ENCODE peak calls at places on chromosomes 12 and 14, in seven cellular contexts. N is esophagus muscularis mucosa, J is HCT116, E is BJ, F is sigmoid colon, D is fibroblast of the aortic adventitia, S is suprapubic skin. W is an unnamed sample.

GRCh38 chr14:106218189-106218588 is 691.8 kb downstream of the TMEM121 start:
- DNase-seq in D (no peak), J (no peak), N (peak), E (no peak), F (no peak), S (no peak), W (no peak)

GRCh38 chr14:43595373-43595772 is 911.7 kb downstream of the FSCB start:
- DNase-seq in E (no peak), N (no peak), F (no peak), D (no peak), S (no peak), J (no peak), W (no peak)

GRCh38 chr12:14935031-14935430 is 3.3 kb downstream of the ERP27 start:
- DNase-seq in D (no peak), S (no peak), J (no peak), N (no peak), E (no peak), F (no peak), W (no peak)

GRCh38 chr12:44246481-44247105 is 410.7 kb downstream of the TMEM117 start:
- DNase-seq in D (no peak), N (no peak), S (no peak), J (no peak), F (no peak), E (no peak), W (no peak)

GRCh38 chr12:121446760-121447159 is 46.8 kb downstream of the RNF34 start:
- DNase-seq in N (no peak), J (no peak), D (no peak), S (no peak), F (no peak), E (no peak), W (no peak)

GRCh38 chr12:88566430-88566829 is 13.8 kb downstream of the KITLG start:
- DNase-seq in E (no peak), J (no peak), D (peak), F (no peak), S (no peak), N (no peak), W (no peak)

GRCh38 chr14:33842299-33842698 is 108.6 kb downstream of the EGLN3 start:
- DNase-seq in J (no peak), E (no peak), N (peak), S (no peak), D (no peak), F (no peak), W (no peak)

GRCh38 chr12:63752283-63752682 is 27.4 kb upstream of the RXYLT1 start:
- DNase-seq in D (no peak), E (no peak), J (no peak), S (no peak), F (no peak), N (no peak), W (no peak)

GRCh38 chr12:117521327-117521726 is 159.9 kb upstream of the NOS1 start:
- DNase-seq in E (no peak), D (no peak), S (no peak), N (no peak), J (no peak), F (no peak), W (no peak)

GRCh38 chr12:51591020-51591901 is at the start of gene SCN8A:
- DNase-seq in D (peak), N (no peak), S (no peak), J (peak), F (no peak), E (no peak), W (peak)

GRCh38 chr12:53968214-53969127 is 4.5 kb upstream of the HOXC11 start:
- DNase-seq in F (no peak), J (no peak), E (no peak), S (no peak), D (no peak), N (no peak), W (no peak)

GRCh38 chr14:50285861-50286260 is 26.2 kb downstream of the L2HGDH start:
- DNase-seq in S (no peak), F (no peak), N (no peak), E (no peak), J (no peak), D (no peak), W (no peak)

GRCh38 chr14:65972891-65973290 is 513.3 kb upstream of the CCDC196 start:
- DNase-seq in D (peak), E (no peak), J (no peak), F (no peak), N (no peak), S (no peak), W (peak)

GRCh38 chr12:41967668-41968649 is 176.7 kb downstream of the GXYLT1 start:
- DNase-seq in D (no peak), E (no peak), N (no peak), S (no peak), F (no peak), J (no peak), W (no peak)

GRCh38 chr14:32709072-32709471 is 229.6 kb upstream of the NPAS3 start:
- DNase-seq in E (peak), S (no peak), F (peak), N (no peak), J (no peak), D (peak), W (peak)

GRCh38 chr14:51167587-51168219 is 72.3 kb upstream of the TMX1 start:
- DNase-seq in D (peak), E (no peak), N (no peak), S (no peak), F (no peak), J (no peak), W (peak)

GRCh38 chr12:9792961-9793617 is 32.4 kb upstream of the CD69 start:
- DNase-seq in N (no peak), E (peak), J (no peak), F (no peak), S (no peak), D (peak), W (peak)

GRCh38 chr12:26830783-26831601 is 2.0 kb downstream of the ITPR2 start:
- DNase-seq in D (no peak), S (no peak), E (no peak), F (no peak), N (no peak), J (no peak), W (no peak)

GRCh38 chr14:103072595-103073366 is 11.2 kb upstream of the LBHD2 start:
- DNase-seq in F (peak), J (no peak), N (peak), S (peak), E (no peak), D (no peak), W (no peak)

GRCh38 chr14:96598332-96598928 is 96.2 kb downstream of the PAPOLA start:
- DNase-seq in F (no peak), E (no peak), D (no peak), N (no peak), J (no peak), S (no peak), W (no peak)

GRCh38 chr14:45198551-45198950 is 54.5 kb downstream of the MIS18BP1 start:
- DNase-seq in F (no peak), J (no peak), E (no peak), N (no peak), S (no peak), D (peak), W (no peak)

GRCh38 chr14:51750542-51750941 is 98.8 kb downstream of the FRMD6 start:
- DNase-seq in S (no peak), J (peak), E (no peak), F (no peak), D (no peak), N (no peak), W (no peak)

GRCh38 chr12:58071994-58072393 is 130.6 kb downstream of the ATP23 start:
- DNase-seq in J (no peak), S (no peak), F (no peak), D (no peak), N (no peak), E (no peak), W (no peak)

GRCh38 chr12:537772-538171 is 78.0 kb downstream of the B4GALNT3 start:
- DNase-seq in N (no peak), F (no peak), D (no peak), J (peak), S (no peak), E (no peak), W (no peak)

GRCh38 chr12:51838036-51838435 is 10.5 kb downstream of the FIGNL2 start:
- DNase-seq in D (no peak), N (no peak), S (no peak), F (no peak), J (no peak), E (no peak), W (no peak)

GRCh38 chr14:94001501-94002396 is 4.6 kb downstream of the CCDC197 start:
- DNase-seq in J (peak), D (peak), F (peak), E (no peak), N (no peak), S (no peak), W (peak)

GRCh38 chr12:94875525-94875924 is 128.0 kb downstream of the NDUFA12 start:
- DNase-seq in F (no peak), S (no peak), D (peak), E (no peak), N (peak), J (peak), W (no peak)

GRCh38 chr12:11654338-11654737 is 4.9 kb downstream of the ETV6 start:
- DNase-seq in E (no peak), D (no peak), S (no peak), N (no peak), F (no peak), J (no peak), W (no peak)

GRCh38 chr12:57341275-57341990 is 89.4 kb downstream of the R3HDM2 start:
- DNase-seq in S (no peak), F (no peak), E (no peak), D (peak), N (no peak), J (no peak), W (peak)

GRCh38 chr12:113191236-113191635 is 5.7 kb downstream of the RITA1 start:
- DNase-seq in S (no peak), F (no peak), N (no peak), E (no peak), D (no peak), J (no peak), W (no peak)

GRCh38 chr12:7916936-7917335 is 19.1 kb downstream of the SLC2A3 start:
- DNase-seq in D (no peak), F (no peak), S (no peak), E (no peak), N (no peak), J (no peak), W (no peak)

GRCh38 chr14:69519701-69520100 is 35.2 kb downstream of the PLEKHD1 start:
- DNase-seq in E (no peak), S (peak), F (no peak), J (no peak), D (no peak), N (no peak), W (no peak)

GRCh38 chr14:96911499-96912130 is 114.4 kb downstream of the VRK1 start:
- DNase-seq in J (no peak), D (no peak), E (no peak), N (no peak), F (no peak), S (no peak), W (no peak)

GRCh38 chr14:41899416-41899815 is 292.7 kb downstream of the LRFN5 start:
- DNase-seq in J (no peak), S (no peak), F (no peak), N (no peak), E (no peak), D (peak), W (peak)

GRCh38 chr14:85415015-85415712 is 114.8 kb upstream of the FLRT2 start:
- DNase-seq in D (peak), F (peak), E (peak), S (peak), J (no peak), N (no peak), W (peak)

GRCh38 chr14:38605193-38606114 is 349.6 kb upstream of the CLEC14A start:
- DNase-seq in E (no peak), F (no peak), S (no peak), N (no peak), J (no peak), D (no peak), W (no peak)

GRCh38 chr12:27779416-27779815 is 617 bp upstream of the KLHL42 start:
- DNase-seq in D (peak), E (no peak), F (peak), J (no peak), N (no peak), S (no peak), W (no peak)

GRCh38 chr14:80136358-80136757 is 74.9 kb downstream of the DIO2 start:
- DNase-seq in N (no peak), D (no peak), F (no peak), J (no peak), E (no peak), S (no peak), W (no peak)

GRCh38 chr14:104140463-104141331 is 2.3 kb downstream of the KIF26A start:
- DNase-seq in D (no peak), S (no peak), J (no peak), E (no peak), F (peak), N (no peak), W (no peak)

GRCh38 chr12:39574378-39574777 is 45.2 kb downstream of the ABCD2 start:
- DNase-seq in E (no peak), F (no peak), D (no peak), J (no peak), N (no peak), S (no peak), W (no peak)
- H3K4me3 ChIP-seq in E (no peak), F (no peak), D (no peak), J (no peak), N (no peak), S (no peak), W (no peak)

GRCh38 chr12:47207829-47208248 is 128.1 kb upstream of the AMIGO2 start:
- DNase-seq in E (no peak), N (no peak), J (no peak), D (no peak), S (no peak), F (no peak), W (no peak)

GRCh38 chr12:47205532-47206449 is 126.0 kb upstream of the AMIGO2 start:
- DNase-seq in E (no peak), N (no peak), D (no peak), S (no peak), J (no peak), F (no peak), W (no peak)

GRCh38 chr12:47209014-47209413 is 129.3 kb upstream of the AMIGO2 start:
- DNase-seq in D (no peak), J (no peak), N (no peak), E (no peak), F (no peak), S (no peak), W (no peak)

GRCh38 chr12:47206450-47206830 is 126.7 kb upstream of the AMIGO2 start:
- DNase-seq in F (no peak), N (no peak), J (no peak), D (no peak), E (no peak), S (no peak), W (no peak)

DNA sequence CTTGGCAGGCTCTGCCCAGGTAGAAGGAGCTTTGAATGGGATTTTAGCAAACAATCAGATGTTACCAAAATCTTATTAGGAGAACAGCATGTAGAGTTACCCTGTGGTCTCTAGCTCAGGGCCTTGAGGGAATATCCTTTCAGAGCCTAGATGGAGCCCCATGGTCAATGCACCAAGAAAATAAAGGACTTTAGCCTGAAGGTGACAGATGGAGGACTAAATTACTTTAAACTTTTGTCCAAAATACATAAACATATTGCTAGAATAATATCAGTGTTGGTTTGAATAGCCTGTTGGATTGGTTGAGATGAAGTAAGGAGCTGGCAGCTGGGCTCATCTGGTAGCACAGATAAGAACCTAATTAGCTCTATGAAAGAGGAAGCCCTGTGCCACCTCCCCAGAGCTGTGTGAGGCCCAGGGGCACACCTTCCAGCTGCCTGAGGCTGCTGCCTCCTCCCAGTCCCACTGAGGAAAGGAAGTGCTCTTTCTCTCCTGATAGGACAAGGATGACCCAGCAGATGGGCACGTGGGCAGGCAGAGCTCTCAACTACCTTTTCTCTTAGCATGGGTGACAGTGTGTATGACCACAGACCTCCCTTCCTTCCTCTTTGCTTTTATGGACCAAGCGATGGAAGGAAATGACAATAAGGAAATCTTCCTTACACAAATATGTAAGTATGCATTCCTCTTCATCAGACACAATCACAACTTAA is 127.4 kb upstream of the AMIGO2 start:
- DNase-seq in E (no peak), J (no peak), D (no peak), F (no peak), N (no peak), S (no peak), W (no peak)
- H3K4me3 ChIP-seq in E (no peak), J (no peak), D (no peak), F (no peak), N (no peak), S (no peak), W (no peak)

GRCh38 chr14:99602054-99602787 is 1.8 kb downstream of the CCDC85C start:
- DNase-seq in F (peak), S (no peak), D (no peak), J (no peak), N (no peak), E (no peak), W (no peak)

GRCh38 chr14:99603965-99604765 is at the start of gene CCDC85C:
- DNase-seq in F (peak), E (peak), N (peak), J (peak), D (peak), S (peak), W (peak)

GRCh38 chr14:99603471-99603933 is 505 bp downstream of the CCDC85C start:
- DNase-seq in D (peak), E (no peak), F (no peak), J (no peak), S (no peak), N (no peak), W (no peak)

GRCh38 chr14:99601301-99601945 is 2.6 kb downstream of the CCDC85C start:
- DNase-seq in S (no peak), N (no peak), D (peak), E (no peak), J (no peak), F (peak), W (no peak)

DNA sequence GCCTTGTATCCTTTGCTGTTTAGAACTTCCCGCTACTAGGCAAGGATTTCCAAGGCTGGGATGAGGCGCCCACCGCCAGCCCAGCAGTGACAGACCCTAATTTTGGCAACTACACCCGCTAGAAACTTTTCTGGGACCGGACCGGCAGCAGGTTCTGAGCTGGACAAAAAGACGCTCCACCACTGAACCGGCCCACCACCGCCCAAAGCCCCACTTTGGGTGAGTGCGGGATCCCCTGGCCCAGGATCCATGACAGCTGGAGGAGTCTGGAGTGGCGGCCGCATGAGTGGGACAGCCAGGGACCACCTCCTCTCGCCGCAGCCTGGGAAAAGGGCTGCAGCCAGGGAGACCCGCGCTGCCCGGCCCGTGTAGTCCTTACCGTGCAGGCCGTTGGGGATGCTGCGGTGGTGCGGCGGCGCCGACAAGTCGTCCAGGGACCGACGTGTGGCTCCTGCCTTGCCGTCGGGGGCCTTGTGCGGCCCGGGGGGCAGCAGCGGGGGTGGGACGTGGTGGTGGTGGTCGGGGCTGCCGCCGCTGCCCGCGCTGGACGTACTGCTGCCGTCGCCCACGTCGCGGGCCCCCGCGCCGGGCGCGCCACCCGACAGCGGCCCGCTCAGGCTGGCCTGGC is 1.1 kb downstream of the CCDC85C start:
- DNase-seq in E (no peak), F (no peak), S (no peak), D (no peak), N (no peak), J (no peak), W (no peak)
- H3K4me3 ChIP-seq in E (peak), F (peak), S (peak), D (peak), N (peak), J (peak), W (no peak)

GRCh38 chr12:48024735-48025134 is 20.5 kb upstream of the COL2A1 start:
- DNase-seq in F (no peak), N (no peak), D (no peak), E (no peak), J (no peak), S (no peak), W (no peak)

GRCh38 chr12:48021485-48022179 is 17.4 kb upstream of the COL2A1 start:
- DNase-seq in N (no peak), J (no peak), S (no peak), F (no peak), E (no peak), D (no peak), W (no peak)

GRCh38 chr12:48022180-48022521 is 17.9 kb upstream of the COL2A1 start:
- DNase-seq in J (no peak), N (no peak), D (no peak), E (no peak), S (no peak), F (no peak), W (no peak)

GRCh38 chr12:48022676-48023385 is 18.6 kb upstream of the COL2A1 start:
- DNase-seq in F (no peak), J (no peak), N (no peak), S (no peak), D (no peak), E (no peak), W (no peak)

GRCh38 chr12:48023386-48023785 is 19.1 kb upstream of the COL2A1 start:
- DNase-seq in D (no peak), F (no peak), J (no peak), E (no peak), N (no peak), S (no peak), W (no peak)
- H3K4me3 ChIP-seq in D (no peak), F (no peak), J (no peak), E (no peak), N (no peak), S (no peak), W (no peak)

GRCh38 chr14:72830786-72831583 is 62.9 kb downstream of the DPF3 start:
- DNase-seq in S (no peak), E (no peak), D (peak), F (peak), J (no peak), N (no peak), W (peak)
- H3K4me3 ChIP-seq in S (no peak), E (no peak), D (no peak), F (no peak), J (no peak), N (peak), W (no peak)

DNA sequence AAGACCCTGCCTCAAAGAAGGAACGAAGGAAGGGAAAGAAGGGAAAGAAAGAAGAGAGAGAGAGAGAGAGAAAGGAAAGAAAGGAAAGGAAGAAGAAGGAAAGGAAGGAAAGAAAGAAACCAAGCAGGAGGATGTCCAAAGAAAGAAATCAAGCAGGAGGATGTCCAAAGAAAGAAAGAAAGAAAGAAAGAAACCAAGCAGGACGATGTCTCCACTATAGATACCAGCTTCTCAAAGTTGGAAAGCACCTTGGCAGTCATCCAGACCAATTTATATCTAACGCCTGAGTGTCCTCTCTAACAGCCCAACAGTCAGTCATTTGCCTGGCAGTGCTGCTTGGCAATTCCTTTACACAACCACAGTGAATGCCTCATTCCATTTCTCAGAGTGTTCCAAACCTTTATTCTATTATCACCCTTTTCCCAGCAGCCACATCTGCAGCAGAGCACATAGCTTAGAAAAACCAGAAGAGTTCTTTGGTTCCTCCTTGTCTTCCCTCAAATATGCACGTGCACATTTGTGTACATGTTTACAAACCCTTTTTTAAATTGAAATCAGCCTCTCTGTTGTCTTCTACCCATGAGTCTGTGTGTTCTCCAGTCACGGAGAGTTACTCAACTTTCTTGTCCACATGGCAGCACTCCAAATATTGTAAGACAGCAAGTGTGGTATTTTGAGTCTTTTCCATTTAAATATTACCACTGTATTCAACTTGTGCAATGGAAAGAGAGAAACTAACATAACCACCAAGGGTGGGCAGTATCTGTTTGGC is 138.4 kb downstream of the STXBP6 start:
- DNase-seq in F (no peak), D (peak), J (no peak), N (no peak), E (peak), S (no peak), W (peak)
- H3K4me3 ChIP-seq in F (no peak), D (peak), J (no peak), N (no peak), E (no peak), S (no peak), W (no peak)